ENCODE peak calls at places on chromosomes 4 and X, in eight cellular contexts. One of them, this sample, is unnamed.

GRCh38 chr4:25551608-25552007 is 104.0 kb upstream of the SLC34A2 start:
- DNase-seq in A549: no peak
- DNase-seq in SK-N-SH: no peak
- DNase-seq in HCT116: no peak
- DNase-seq in H1: no peak
- DNase-seq in GM12878: no peak
- DNase-seq in K562: no peak
- DNase-seq in endothelial cell of umbilical vein: no peak
- DNase-seq in this sample: no peak

GRCh38 chrX:146006637-146007036 is 189.0 kb downstream of the SLITRK2 start:
- DNase-seq in A549: no peak
- DNase-seq in SK-N-SH: no peak
- DNase-seq in HCT116: no peak
- DNase-seq in H1: no peak
- DNase-seq in GM12878: no peak
- DNase-seq in K562: no peak
- DNase-seq in endothelial cell of umbilical vein: no peak
- DNase-seq in this sample: no peak

GRCh38 chr4:179447308-179447707 is 2005.1 kb upstream of the AGA start:
- DNase-seq in A549: no peak
- DNase-seq in SK-N-SH: no peak
- DNase-seq in HCT116: no peak
- DNase-seq in H1: no peak
- DNase-seq in GM12878: no peak
- DNase-seq in K562: no peak
- DNase-seq in endothelial cell of umbilical vein: no peak
- DNase-seq in this sample: no peak

GRCh38 chrX:27883468-27884092 is 75.8 kb downstream of the MAGEB10 start:
- DNase-seq in A549: no peak
- DNase-seq in SK-N-SH: no peak
- DNase-seq in HCT116: no peak
- DNase-seq in H1: no peak
- DNase-seq in GM12878: no peak
- DNase-seq in K562: no peak
- DNase-seq in endothelial cell of umbilical vein: no peak
- DNase-seq in this sample: no peak

GRCh38 chrX:139429913-139430312 is 100.6 kb upstream of the F9 start:
- DNase-seq in A549: peak; percentile 2
- DNase-seq in SK-N-SH: no peak
- DNase-seq in HCT116: no peak
- DNase-seq in H1: no peak
- DNase-seq in GM12878: no peak
- DNase-seq in K562: no peak
- DNase-seq in endothelial cell of umbilical vein: no peak
- DNase-seq in this sample: no peak

GRCh38 chrX:77447339-77448149 is at the start of gene FGF16:
- DNase-seq in A549: no peak
- DNase-seq in SK-N-SH: peak; percentile 45
- DNase-seq in HCT116: no peak
- DNase-seq in H1: no peak
- DNase-seq in GM12878: no peak
- DNase-seq in K562: no peak
- DNase-seq in endothelial cell of umbilical vein: peak; percentile 33
- DNase-seq in this sample: no peak

GRCh38 chrX:37425370-37425769 is 76.2 kb downstream of the PRRG1 start:
- DNase-seq in A549: no peak
- DNase-seq in SK-N-SH: no peak
- DNase-seq in HCT116: no peak
- DNase-seq in H1: no peak
- DNase-seq in GM12878: no peak
- DNase-seq in K562: no peak
- DNase-seq in endothelial cell of umbilical vein: no peak
- DNase-seq in this sample: no peak

GRCh38 chrX:152819732-152820131 is 10.8 kb downstream of the CETN2 start:
- DNase-seq in A549: no peak
- DNase-seq in SK-N-SH: no peak
- DNase-seq in HCT116: no peak
- DNase-seq in H1: no peak
- DNase-seq in GM12878: no peak
- DNase-seq in K562: no peak
- DNase-seq in endothelial cell of umbilical vein: no peak
- DNase-seq in this sample: no peak

GRCh38 chr4:126419266-126419665 is 1104.5 kb downstream of the FAT4 start:
- DNase-seq in A549: no peak
- DNase-seq in SK-N-SH: no peak
- DNase-seq in HCT116: no peak
- DNase-seq in H1: no peak
- DNase-seq in GM12878: no peak
- DNase-seq in K562: no peak
- DNase-seq in endothelial cell of umbilical vein: no peak
- DNase-seq in this sample: no peak

GRCh38 chr4:133565379-133565778 is 416.3 kb downstream of the PCDH10 start:
- DNase-seq in A549: peak; percentile 22
- DNase-seq in SK-N-SH: no peak
- DNase-seq in HCT116: no peak
- DNase-seq in H1: no peak
- DNase-seq in GM12878: no peak
- DNase-seq in K562: no peak
- DNase-seq in endothelial cell of umbilical vein: peak; percentile 91
- DNase-seq in this sample: no peak

GRCh38 chrX:39212456-39212855 is 411.2 kb downstream of the MID1IP1 start:
- DNase-seq in A549: no peak
- DNase-seq in SK-N-SH: no peak
- DNase-seq in HCT116: no peak
- DNase-seq in H1: no peak
- DNase-seq in GM12878: no peak
- DNase-seq in K562: no peak
- DNase-seq in endothelial cell of umbilical vein: no peak
- DNase-seq in this sample: no peak

GRCh38 chr4:18398661-18399060 is 377.1 kb upstream of the LCORL start:
- DNase-seq in A549: no peak
- DNase-seq in SK-N-SH: no peak
- DNase-seq in HCT116: no peak
- DNase-seq in H1: no peak
- DNase-seq in GM12878: no peak
- DNase-seq in K562: no peak
- DNase-seq in endothelial cell of umbilical vein: no peak
- DNase-seq in this sample: no peak

GRCh38 chr4:25449688-25450087 is 72.6 kb downstream of the ANAPC4 start:
- DNase-seq in A549: no peak
- DNase-seq in SK-N-SH: no peak
- DNase-seq in HCT116: no peak
- DNase-seq in H1: no peak
- DNase-seq in GM12878: no peak
- DNase-seq in K562: no peak
- DNase-seq in endothelial cell of umbilical vein: no peak
- DNase-seq in this sample: no peak

GRCh38 chr4:73600917-73601316 is 19.3 kb downstream of the RASSF6 start:
- DNase-seq in A549: no peak
- DNase-seq in SK-N-SH: no peak
- DNase-seq in HCT116: no peak
- DNase-seq in H1: no peak
- DNase-seq in GM12878: no peak
- DNase-seq in K562: no peak
- DNase-seq in endothelial cell of umbilical vein: no peak
- DNase-seq in this sample: no peak

GRCh38 chr4:103498161-103499070 is 221.4 kb downstream of the TACR3 start:
- DNase-seq in A549: no peak
- DNase-seq in SK-N-SH: no peak
- DNase-seq in HCT116: no peak
- DNase-seq in H1: no peak
- DNase-seq in GM12878: peak; percentile 12
- DNase-seq in K562: no peak
- DNase-seq in endothelial cell of umbilical vein: peak; percentile 10
- DNase-seq in this sample: no peak

GRCh38 chr4:107619065-107619464 is 101.0 kb downstream of the PAPSS1 start:
- DNase-seq in A549: no peak
- DNase-seq in SK-N-SH: no peak
- DNase-seq in HCT116: no peak
- DNase-seq in H1: no peak
- DNase-seq in GM12878: no peak
- DNase-seq in K562: no peak
- DNase-seq in endothelial cell of umbilical vein: peak; percentile 44
- DNase-seq in this sample: no peak

DNA sequence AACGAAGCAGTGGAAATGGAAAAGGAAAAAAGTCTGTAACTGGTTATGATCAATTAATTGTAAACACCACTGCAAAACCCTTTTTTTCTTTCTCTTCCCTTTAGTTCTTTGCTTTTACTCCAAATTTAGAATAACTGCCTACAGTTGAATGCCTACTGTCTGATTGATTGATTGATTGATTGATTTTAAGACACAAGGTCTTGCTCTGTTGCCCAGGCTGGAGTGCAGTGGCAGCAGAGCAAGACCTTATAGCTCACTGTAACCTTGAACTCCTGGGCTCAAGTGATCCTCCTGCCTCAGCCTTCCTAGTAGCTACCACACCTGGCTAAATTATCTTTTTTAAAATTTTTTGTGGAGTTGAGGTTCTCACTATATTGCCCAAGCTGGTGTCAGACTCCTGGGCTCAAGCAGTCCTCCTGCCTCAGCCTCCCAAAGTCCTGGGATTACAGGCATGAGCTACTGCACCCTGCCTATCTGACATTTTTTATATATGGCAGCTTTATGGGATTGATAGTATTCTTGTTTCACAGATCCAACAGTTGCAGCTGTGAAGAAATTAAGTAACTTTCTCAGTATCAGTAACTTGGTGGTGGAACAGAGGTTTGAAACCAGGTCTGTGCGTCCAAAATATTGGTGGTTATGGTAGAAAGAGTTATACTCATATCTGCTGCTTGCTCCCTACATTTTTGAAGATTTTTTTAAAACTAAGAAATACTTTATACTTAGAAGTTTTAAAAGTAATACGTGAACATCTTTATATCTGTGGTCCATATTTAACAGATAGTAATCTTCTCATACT is 12.4 kb downstream of the UBE2K start:
- DNase-seq in A549: no peak
- DNase-seq in SK-N-SH: no peak
- DNase-seq in HCT116: no peak
- DNase-seq in H1: no peak
- DNase-seq in GM12878: no peak
- DNase-seq in K562: no peak
- DNase-seq in endothelial cell of umbilical vein: no peak
- DNase-seq in this sample: no peak
- H3K27ac ChIP-seq in A549: no peak overlapping the region
- H3K27ac ChIP-seq in SK-N-SH: no peak overlapping the region
- H3K27ac ChIP-seq in HCT116: no peak overlapping the region
- H3K27ac ChIP-seq in H1: no peak overlapping the region
- H3K27ac ChIP-seq in GM12878: peak overlapping the region; percentile 55
- H3K27ac ChIP-seq in K562: no peak overlapping the region
- H3K27ac ChIP-seq in endothelial cell of umbilical vein: no peak overlapping the region
- H3K27ac ChIP-seq in this sample: no peak overlapping the region

DNA sequence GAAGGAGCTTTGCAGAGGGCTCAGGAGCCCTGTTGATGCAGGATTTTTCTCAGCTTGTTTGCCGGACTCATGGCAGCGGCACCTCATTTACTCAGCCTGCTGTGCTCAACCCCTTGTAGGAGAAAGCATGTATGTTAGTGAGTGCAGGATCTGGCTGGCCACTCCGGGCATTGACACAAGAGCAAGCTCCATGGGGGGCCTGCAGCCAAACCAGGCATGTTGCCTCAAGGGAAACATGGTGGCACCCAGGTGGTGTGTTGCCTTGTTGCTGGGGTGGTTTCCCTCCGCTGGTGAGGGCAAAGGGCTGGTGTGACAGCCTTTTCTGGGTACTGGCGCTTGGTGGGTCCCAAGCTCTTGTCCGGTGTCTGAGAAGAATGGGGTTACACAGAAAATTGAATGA is 189.3 kb upstream of the ANXA3 start:
- DNase-seq in A549: no peak
- DNase-seq in SK-N-SH: no peak
- DNase-seq in HCT116: no peak
- DNase-seq in H1: no peak
- DNase-seq in GM12878: no peak
- DNase-seq in K562: no peak
- DNase-seq in endothelial cell of umbilical vein: no peak
- DNase-seq in this sample: no peak
- TF ChIP-seq MAX in A549: no peak
- TF ChIP-seq MAX in SK-N-SH: no peak
- TF ChIP-seq MAX in HCT116: no peak
- TF ChIP-seq MAX in H1: peak; percentile 26
- TF ChIP-seq MAX in GM12878: no peak
- TF ChIP-seq MAX in K562: no peak
- TF ChIP-seq MAX in endothelial cell of umbilical vein: no peak
- TF ChIP-seq MAX in this sample: no peak

GRCh38 chr4:26862381-26862915 is 1.8 kb downstream of the STIM2 start:
- DNase-seq in A549: no peak
- DNase-seq in SK-N-SH: no peak
- DNase-seq in HCT116: no peak
- DNase-seq in H1: no peak
- DNase-seq in GM12878: no peak
- DNase-seq in K562: no peak
- DNase-seq in endothelial cell of umbilical vein: peak; percentile 49
- DNase-seq in this sample: no peak
- H3K27ac ChIP-seq in A549: no peak overlapping the region
- H3K27ac ChIP-seq in SK-N-SH: peak overlapping the region; percentile 70
- H3K27ac ChIP-seq in HCT116: no peak overlapping the region
- H3K27ac ChIP-seq in H1: no peak overlapping the region
- H3K27ac ChIP-seq in GM12878: peak overlapping the region; percentile 1
- H3K27ac ChIP-seq in K562: no peak overlapping the region
- H3K27ac ChIP-seq in endothelial cell of umbilical vein: no peak overlapping the region
- H3K27ac ChIP-seq in this sample: no peak overlapping the region

GRCh38 chr4:180960758-180961401 is 1282.3 kb upstream of the TENM3 start:
- DNase-seq in A549: no peak
- DNase-seq in SK-N-SH: peak; percentile 34
- DNase-seq in HCT116: no peak
- DNase-seq in H1: no peak
- DNase-seq in GM12878: no peak
- DNase-seq in K562: no peak
- DNase-seq in endothelial cell of umbilical vein: no peak
- DNase-seq in this sample: no peak

GRCh38 chr4:180967936-180968335 is 1275.3 kb upstream of the TENM3 start:
- DNase-seq in A549: no peak
- DNase-seq in SK-N-SH: no peak
- DNase-seq in HCT116: no peak
- DNase-seq in H1: no peak
- DNase-seq in GM12878: no peak
- DNase-seq in K562: no peak
- DNase-seq in endothelial cell of umbilical vein: no peak
- DNase-seq in this sample: no peak

DNA sequence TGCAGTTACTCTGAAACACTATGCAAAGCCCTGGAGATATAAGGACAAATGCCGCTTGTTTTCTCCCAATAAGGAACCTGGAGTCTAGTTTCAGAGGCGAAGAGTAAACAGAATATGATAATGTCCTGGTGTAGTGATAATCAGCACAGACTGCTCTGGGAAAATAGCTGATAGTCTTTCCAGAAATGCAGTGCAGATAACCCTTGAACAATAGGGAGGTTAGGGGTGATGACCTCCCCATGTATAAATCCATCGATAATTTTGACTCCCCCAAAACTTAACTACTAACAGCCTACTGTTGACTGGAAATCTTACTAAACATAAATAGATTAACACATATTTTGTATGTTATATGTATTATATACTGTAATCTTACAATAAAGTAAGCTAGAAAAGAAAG is 1280.9 kb upstream of the TENM3 start:
- DNase-seq in A549: no peak
- DNase-seq in SK-N-SH: no peak
- DNase-seq in HCT116: no peak
- DNase-seq in H1: no peak
- DNase-seq in GM12878: no peak
- DNase-seq in K562: no peak
- DNase-seq in endothelial cell of umbilical vein: no peak
- DNase-seq in this sample: no peak
- TF ChIP-seq MAX in A549: no peak
- TF ChIP-seq MAX in SK-N-SH: no peak
- TF ChIP-seq MAX in HCT116: no peak
- TF ChIP-seq MAX in H1: no peak
- TF ChIP-seq MAX in GM12878: no peak
- TF ChIP-seq MAX in K562: no peak
- TF ChIP-seq MAX in endothelial cell of umbilical vein: no peak
- TF ChIP-seq MAX in this sample: no peak

GRCh38 chr4:15665738-15666365 is 10.7 kb upstream of the FBXL5 start:
- DNase-seq in A549: no peak
- DNase-seq in SK-N-SH: no peak
- DNase-seq in HCT116: peak; percentile 63
- DNase-seq in H1: no peak
- DNase-seq in GM12878: no peak
- DNase-seq in K562: no peak
- DNase-seq in endothelial cell of umbilical vein: peak; percentile 60
- DNase-seq in this sample: no peak
- H3K27ac ChIP-seq in A549: peak overlapping the region; percentile 73
- H3K27ac ChIP-seq in SK-N-SH: no peak overlapping the region
- H3K27ac ChIP-seq in HCT116: no peak overlapping the region
- H3K27ac ChIP-seq in H1: no peak overlapping the region
- H3K27ac ChIP-seq in GM12878: no peak overlapping the region
- H3K27ac ChIP-seq in K562: no peak overlapping the region
- H3K27ac ChIP-seq in endothelial cell of umbilical vein: peak overlapping the region; percentile 77
- H3K27ac ChIP-seq in this sample: no peak overlapping the region

This sample was measured in HepG2.